ENCODE peak calls at places on chromosomes 11 and 22, in five cellular contexts. One of them, this sample, is unnamed.

GRCh38 chr11:69666752-69667536 is 8.2 kb downstream of the LTO1 start:
- DNase-seq in AG04450: no peak
- DNase-seq in coronary artery: no peak
- DNase-seq in amygdala: no peak
- DNase-seq in kidney glomerular epithelial cell: no peak
- DNase-seq in this sample: no peak

GRCh38 chr11:119419834-119420492 is 3.0 kb downstream of the THY1 start:
- DNase-seq in amygdala: no peak
- DNase-seq in AG04450: no peak
- DNase-seq in coronary artery: no peak
- DNase-seq in kidney glomerular epithelial cell: peak
- DNase-seq in this sample: no peak

GRCh38 chr22:32901925-32902324 is 100.4 kb downstream of the TIMP3 start:
- DNase-seq in kidney glomerular epithelial cell: no peak
- DNase-seq in coronary artery: no peak
- DNase-seq in AG04450: no peak
- DNase-seq in amygdala: no peak
- DNase-seq in this sample: no peak

GRCh38 chr11:133474461-133474860 is 57.8 kb downstream of the OPCML start:
- DNase-seq in kidney glomerular epithelial cell: no peak
- DNase-seq in amygdala: no peak
- DNase-seq in AG04450: no peak
- DNase-seq in coronary artery: no peak
- DNase-seq in this sample: no peak

GRCh38 chr11:8631395-8632110 is 37.5 kb upstream of the STK33 start:
- DNase-seq in AG04450: peak
- DNase-seq in amygdala: no peak
- DNase-seq in coronary artery: no peak
- DNase-seq in kidney glomerular epithelial cell: peak
- DNase-seq in this sample: peak

GRCh38 chr11:66007201-66007634 is 4.6 kb upstream of the CST6 start:
- DNase-seq in kidney glomerular epithelial cell: no peak
- DNase-seq in coronary artery: no peak
- DNase-seq in amygdala: no peak
- DNase-seq in AG04450: no peak
- DNase-seq in this sample: no peak

GRCh38 chr11:97574976-97575665 is 1185.3 kb downstream of the JRKL start:
- DNase-seq in amygdala: no peak
- DNase-seq in kidney glomerular epithelial cell: no peak
- DNase-seq in coronary artery: no peak
- DNase-seq in AG04450: no peak
- DNase-seq in this sample: no peak

GRCh38 chr22:37137131-37137530 is 12.6 kb downstream of the IL2RB start:
- DNase-seq in AG04450: no peak
- DNase-seq in kidney glomerular epithelial cell: no peak
- DNase-seq in coronary artery: no peak
- DNase-seq in amygdala: no peak
- DNase-seq in this sample: no peak

GRCh38 chr11:83056204-83056603 is 15.5 kb downstream of the RAB30 start:
- DNase-seq in AG04450: no peak
- DNase-seq in coronary artery: no peak
- DNase-seq in kidney glomerular epithelial cell: no peak
- DNase-seq in amygdala: no peak
- DNase-seq in this sample: no peak

GRCh38 chr22:39936523-39937145 is 23.6 kb upstream of the TMA7B start:
- DNase-seq in amygdala: no peak
- DNase-seq in kidney glomerular epithelial cell: no peak
- DNase-seq in coronary artery: no peak
- DNase-seq in AG04450: no peak
- DNase-seq in this sample: no peak

GRCh38 chr22:47872761-47873535 is 1110.5 kb downstream of the TBC1D22A start:
- DNase-seq in kidney glomerular epithelial cell: no peak
- DNase-seq in AG04450: no peak
- DNase-seq in coronary artery: peak
- DNase-seq in amygdala: no peak
- DNase-seq in this sample: no peak

GRCh38 chr11:114195981-114196731 is 100.0 kb upstream of the NNMT start:
- DNase-seq in coronary artery: no peak
- DNase-seq in kidney glomerular epithelial cell: no peak
- DNase-seq in AG04450: no peak
- DNase-seq in amygdala: no peak
- DNase-seq in this sample: no peak

GRCh38 chr22:22155607-22156006 is 89.0 kb upstream of the VPREB1 start:
- DNase-seq in amygdala: no peak
- DNase-seq in kidney glomerular epithelial cell: no peak
- DNase-seq in coronary artery: no peak
- DNase-seq in AG04450: no peak
- DNase-seq in this sample: no peak

GRCh38 chr22:36383110-36383581 is 4.6 kb downstream of the MYH9 start:
- DNase-seq in kidney glomerular epithelial cell: peak
- DNase-seq in amygdala: no peak
- DNase-seq in AG04450: peak
- DNase-seq in coronary artery: no peak
- DNase-seq in this sample: no peak

GRCh38 chr22:31584804-31585160 is 77.2 kb downstream of the PISD start:
- DNase-seq in amygdala: no peak
- DNase-seq in AG04450: no peak
- DNase-seq in coronary artery: no peak
- DNase-seq in kidney glomerular epithelial cell: no peak
- DNase-seq in this sample: no peak

GRCh38 chr11:10752061-10752460 is 1.0 kb downstream of the CTR9 start:
- DNase-seq in kidney glomerular epithelial cell: no peak
- DNase-seq in coronary artery: no peak
- DNase-seq in amygdala: no peak
- DNase-seq in AG04450: no peak
- DNase-seq in this sample: no peak

GRCh38 chr11:119368121-119369034 is 13.1 kb downstream of the USP2 start:
- DNase-seq in AG04450: no peak
- DNase-seq in amygdala: no peak
- DNase-seq in coronary artery: no peak
- DNase-seq in kidney glomerular epithelial cell: no peak
- DNase-seq in this sample: no peak

GRCh38 chr11:114111369-114112042 is 52.0 kb downstream of the ZBTB16 start:
- DNase-seq in coronary artery: no peak
- DNase-seq in amygdala: no peak
- DNase-seq in AG04450: no peak
- DNase-seq in kidney glomerular epithelial cell: no peak
- DNase-seq in this sample: no peak

GRCh38 chr11:114426280-114426679 is 13.0 kb upstream of the REXO2 start:
- DNase-seq in kidney glomerular epithelial cell: no peak
- DNase-seq in coronary artery: no peak
- DNase-seq in AG04450: no peak
- DNase-seq in amygdala: no peak
- DNase-seq in this sample: no peak

GRCh38 chr11:28964811-28965210 is 856.6 kb downstream of the METTL15 start:
- DNase-seq in coronary artery: no peak
- DNase-seq in amygdala: no peak
- DNase-seq in AG04450: no peak
- DNase-seq in kidney glomerular epithelial cell: no peak
- DNase-seq in this sample: no peak

GRCh38 chr11:126607776-126608625 is 252.5 kb downstream of the ST3GAL4 start:
- DNase-seq in kidney glomerular epithelial cell: no peak
- DNase-seq in AG04450: no peak
- DNase-seq in coronary artery: no peak
- DNase-seq in amygdala: no peak
- DNase-seq in this sample: no peak

GRCh38 chr11:130523166-130523565 is 74.7 kb downstream of the ADAMTS15 start:
- DNase-seq in coronary artery: no peak
- DNase-seq in amygdala: no peak
- DNase-seq in kidney glomerular epithelial cell: no peak
- DNase-seq in AG04450: no peak
- DNase-seq in this sample: no peak

GRCh38 chr11:124867700-124868099 is 2.5 kb downstream of the ROBO3 start:
- DNase-seq in coronary artery: peak
- DNase-seq in kidney glomerular epithelial cell: peak
- DNase-seq in AG04450: no peak
- DNase-seq in amygdala: no peak
- DNase-seq in this sample: no peak

GRCh38 chr22:24200616-24201212 is 19.4 kb downstream of the SUSD2 start:
- DNase-seq in kidney glomerular epithelial cell: peak
- DNase-seq in coronary artery: no peak
- DNase-seq in amygdala: no peak
- DNase-seq in AG04450: no peak
- DNase-seq in this sample: no peak

GRCh38 chr11:96238563-96239166 is 104.3 kb downstream of the MAML2 start:
- DNase-seq in coronary artery: no peak
- DNase-seq in kidney glomerular epithelial cell: no peak
- DNase-seq in amygdala: no peak
- DNase-seq in AG04450: no peak
- DNase-seq in this sample: no peak

GRCh38 chr22:32204856-32205722 is at the start of gene RFPL2:
- DNase-seq in kidney glomerular epithelial cell: no peak
- DNase-seq in AG04450: no peak
- DNase-seq in amygdala: no peak
- DNase-seq in coronary artery: no peak
- DNase-seq in this sample: no peak

GRCh38 chr11:62461740-62462522 is 43.1 kb downstream of the SCGB1A1 start:
- DNase-seq in AG04450: no peak
- DNase-seq in coronary artery: no peak
- DNase-seq in amygdala: no peak
- DNase-seq in kidney glomerular epithelial cell: peak
- DNase-seq in this sample: no peak

GRCh38 chr11:1276061-1276790 is 33.2 kb downstream of the TOLLIP start:
- DNase-seq in coronary artery: no peak
- DNase-seq in amygdala: no peak
- DNase-seq in kidney glomerular epithelial cell: no peak
- DNase-seq in AG04450: no peak
- DNase-seq in this sample: no peak

GRCh38 chr11:67118059-67118766 is 850 bp upstream of the KDM2A start:
- DNase-seq in kidney glomerular epithelial cell: peak
- DNase-seq in amygdala: no peak
- DNase-seq in coronary artery: no peak
- DNase-seq in AG04450: no peak
- DNase-seq in this sample: no peak

GRCh38 chr11:62922653-62923371 is 1.6 kb upstream of the CHRM1 start:
- DNase-seq in kidney glomerular epithelial cell: no peak
- DNase-seq in coronary artery: no peak
- DNase-seq in amygdala: no peak
- DNase-seq in AG04450: no peak
- DNase-seq in this sample: no peak

GRCh38 chr11:20360650-20361049 is 2.9 kb upstream of the HTATIP2 start:
- DNase-seq in coronary artery: no peak
- DNase-seq in amygdala: no peak
- DNase-seq in kidney glomerular epithelial cell: peak
- DNase-seq in AG04450: no peak
- DNase-seq in this sample: no peak

GRCh38 chr11:128367573-128367972 is 219.8 kb downstream of the ETS1 start:
- DNase-seq in amygdala: no peak
- DNase-seq in AG04450: no peak
- DNase-seq in coronary artery: no peak
- DNase-seq in kidney glomerular epithelial cell: no peak
- DNase-seq in this sample: no peak